ENCODE peak calls at places on chromosomes 3 and 15, in six cellular contexts. N is right lobe of liver, T is prostate gland, Y is kidney, W is neural progenitor cell, R is ovary. I is an unnamed sample.
A peak's percentile ranks its signal among the peaks of the same experiment; 100 is the strongest.

GRCh38 chr3:44342191-44342790 is 3.7 kb downstream of the TCAIM start:
- DNase-seq in N (no peak), W (no peak), Y (no peak), T (no peak), R (no peak), I (peak; percentile 90)

GRCh38 chr3:71064288-71064975 is 519.1 kb downstream of the FOXP1 start:
- DNase-seq in T (peak; percentile 39), W (peak; percentile 76), R (peak; percentile 66), N (peak; percentile 64), Y (peak; percentile 73), I (peak; percentile 75)

GRCh38 chr3:194138098-194138474 is 2.1 kb downstream of the HES1 start:
- DNase-seq in N (no peak), T (no peak), W (no peak), R (no peak), Y (no peak), I (peak; percentile 43)

GRCh38 chr3:48222616-48223513 is at the start of gene CAMP:
- DNase-seq in N (peak; percentile 77), W (no peak), T (peak; percentile 51), R (no peak), Y (peak; percentile 92), I (peak; percentile 66)

GRCh38 chr3:32374788-32375595 is 16.7 kb upstream of the CMTM7 start:
- DNase-seq in W (peak; percentile 79), Y (no peak), N (no peak), T (peak; percentile 77), R (peak; percentile 32), I (peak; percentile 86)

GRCh38 chr3:104214937-104215336 is 1151.8 kb upstream of the ALCAM start:
- DNase-seq in W (no peak), T (no peak), R (no peak), N (no peak), Y (no peak), I (no peak)

GRCh38 chr3:53817211-53817610 is 29.0 kb downstream of the CHDH start:
- DNase-seq in W (no peak), T (no peak), R (no peak), N (peak; percentile 45), Y (peak; percentile 27), I (no peak)

GRCh38 chr3:127792664-127793292 is 29.5 kb downstream of the MGLL start:
- DNase-seq in N (no peak), Y (peak; percentile 85), R (peak; percentile 36), T (no peak), W (no peak), I (peak; percentile 97)

GRCh38 chr3:48187579-48188265 is 495 bp downstream of the CDC25A start:
- DNase-seq in Y (peak; percentile 93), R (peak; percentile 84), W (no peak), T (peak; percentile 10), N (peak; percentile 71), I (no peak)

GRCh38 chr3:71537211-71537611 is 46.3 kb downstream of the FOXP1 start:
- DNase-seq in R (peak; percentile 72), T (no peak), N (no peak), W (no peak), Y (no peak), I (peak; percentile 74)

GRCh38 chr3:41405466-41405865 is 206.2 kb downstream of the CTNNB1 start:
- DNase-seq in Y (no peak), N (no peak), W (no peak), R (no peak), T (no peak), I (peak; percentile 11)

GRCh38 chr15:57138260-57138895 is 219.9 kb downstream of the TCF12 start:
- DNase-seq in N (no peak), T (no peak), Y (no peak), W (peak; percentile 82), R (no peak), I (peak; percentile 93)

GRCh38 chr3:141876891-141877561 is 583 bp downstream of the ATP1B3 start:
- DNase-seq in R (peak; percentile 53), Y (peak; percentile 86), T (peak; percentile 58), N (peak; percentile 66), W (peak; percentile 77), I (peak; percentile 48)

GRCh38 chr15:50315814-50316630 is 39.0 kb downstream of the GABPB1 start:
- DNase-seq in N (no peak), W (peak; percentile 54), T (no peak), Y (no peak), R (no peak), I (peak; percentile 76)

GRCh38 chr3:63972196-63972595 is 51.1 kb downstream of the PSMD6 start:
- DNase-seq in N (no peak), R (no peak), T (no peak), W (no peak), Y (no peak), I (peak; percentile 93)

GRCh38 chr3:133733226-133733625 is 13.0 kb upstream of the TF start:
- DNase-seq in R (no peak), W (no peak), Y (no peak), N (peak; percentile 84), T (no peak), I (no peak)

GRCh38 chr15:68791431-68792283 is 29.0 kb downstream of the ANP32A start:
- DNase-seq in N (no peak), W (no peak), R (no peak), T (no peak), Y (no peak), I (no peak)

GRCh38 chr3:124174910-124175874 is 183.3 kb upstream of the ROPN1 start:
- DNase-seq in R (no peak), Y (no peak), W (no peak), N (no peak), T (no peak), I (no peak)

GRCh38 chr3:151382671-151383070 is 1.9 kb downstream of the P2RY12 start:
- DNase-seq in R (no peak), N (no peak), Y (no peak), W (no peak), T (no peak), I (no peak)

GRCh38 chr3:56347219-56347871 is 120.9 kb downstream of the ERC2 start:
- DNase-seq in R (no peak), N (peak; percentile 57), W (peak; percentile 73), T (no peak), Y (no peak), I (no peak)

GRCh38 chr3:170622369-170623159 is 36.7 kb upstream of the SLC7A14 start:
- DNase-seq in W (no peak), T (no peak), N (no peak), Y (no peak), R (peak; percentile 57), I (peak; percentile 92)

GRCh38 chr3:172946061-172946460 is 195.0 kb downstream of the SPATA16 start:
- DNase-seq in T (no peak), N (no peak), W (no peak), R (no peak), Y (no peak), I (no peak)

GRCh38 chr3:126678691-126679317 is 23.9 kb upstream of the TXNRD3 start:
- DNase-seq in T (no peak), Y (no peak), W (peak; percentile 34), N (no peak), R (no peak), I (no peak)

GRCh38 chr15:71422530-71423259 is 307.4 kb downstream of the THSD4 start:
- DNase-seq in Y (no peak), N (no peak), W (no peak), R (no peak), T (no peak), I (no peak)

GRCh38 chr3:47475029-47475569 is 642 bp downstream of the SCAP start:
- DNase-seq in R (no peak), N (no peak), Y (no peak), T (no peak), W (peak; percentile 66), I (peak; percentile 36)

GRCh38 chr15:67564590-67565345 is 22.3 kb downstream of the MAP2K5 start:
- DNase-seq in N (no peak), R (no peak), Y (no peak), T (no peak), W (peak; percentile 15), I (peak; percentile 36)

GRCh38 chr15:30992465-30992864 is 1.0 kb upstream of the MTMR10 start:
- DNase-seq in W (no peak), R (no peak), Y (no peak), N (no peak), T (peak; percentile 17), I (no peak)

GRCh38 chr15:40441736-40442531 is 1.2 kb downstream of the BAHD1 start:
- DNase-seq in T (no peak), N (no peak), W (peak; percentile 69), Y (peak; percentile 85), R (peak; percentile 63), I (no peak)
- TF ChIP-seq CTCF in T (no peak), N (peak; percentile 31), W (peak; percentile 5), Y (peak; percentile 0), R (no peak), I (peak; percentile 22)

GRCh38 chr3:97935842-97936241 is 36.4 kb downstream of the RIOX2 start:
- DNase-seq in N (no peak), R (no peak), W (no peak), T (no peak), Y (no peak), I (no peak)

GRCh38 chr3:97934980-97935695 is 37.1 kb downstream of the RIOX2 start:
- DNase-seq in R (no peak), N (no peak), T (no peak), Y (no peak), W (no peak), I (no peak)

GRCh38 chr3:97938444-97938843 is 33.8 kb downstream of the RIOX2 start:
- DNase-seq in N (no peak), T (no peak), R (no peak), W (no peak), Y (no peak), I (no peak)

GRCh38 chr3:97940034-97940433 is 32.2 kb downstream of the RIOX2 start:
- DNase-seq in R (no peak), Y (no peak), N (no peak), T (no peak), W (peak; percentile 53), I (peak; percentile 22)

DNA sequence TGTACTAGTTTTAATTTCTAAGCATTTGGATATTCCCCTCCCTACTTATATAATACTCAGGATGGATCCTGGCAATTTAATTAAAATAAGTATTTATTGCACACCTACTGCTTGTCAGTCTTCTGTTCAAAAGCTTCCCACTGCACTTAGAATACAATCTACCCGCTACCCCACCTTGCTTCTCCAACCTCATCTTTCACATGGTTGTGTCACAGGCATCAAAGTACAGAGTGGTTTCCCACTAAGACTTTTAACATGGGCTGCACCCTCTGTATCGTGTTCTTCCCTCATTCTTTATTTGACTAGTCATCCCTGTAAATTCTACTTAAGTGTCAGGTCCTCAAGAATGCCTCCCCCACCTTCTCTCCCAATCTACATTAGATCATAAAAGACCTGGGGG is 35.0 kb downstream of the RIOX2 start:
- DNase-seq in N (no peak), Y (no peak), R (no peak), T (no peak), W (no peak), I (no peak)
- TF ChIP-seq CTCF in N (no peak), Y (no peak), R (no peak), T (no peak), W (no peak), I (no peak)

DNA sequence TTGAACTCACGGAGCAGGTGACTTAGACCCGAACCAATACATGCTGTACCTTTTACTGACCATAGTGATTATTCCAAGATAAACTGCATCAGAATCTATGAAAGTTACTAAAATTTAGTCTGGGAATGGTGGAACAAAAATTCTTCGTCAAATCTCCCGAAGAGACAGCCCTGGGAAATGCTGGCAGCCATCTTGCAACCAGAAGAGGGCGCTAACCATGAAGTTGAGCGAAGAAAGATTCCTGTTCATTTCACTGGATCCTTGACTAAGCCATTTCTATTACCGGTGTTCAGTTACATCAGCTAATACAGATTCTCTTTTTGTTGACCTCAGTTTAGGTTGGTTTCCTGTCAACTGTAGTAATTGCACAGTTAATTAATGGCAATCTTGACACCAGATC is 199.6 kb downstream of the SLC9A9 start:
- DNase-seq in N (no peak), R (no peak), W (peak; percentile 40), T (no peak), Y (no peak), I (peak; percentile 24)
- TF ChIP-seq CTCF in N (peak; percentile 53), R (no peak), W (peak; percentile 68), T (no peak), Y (peak; percentile 25), I (peak; percentile 47)

GRCh38 chr3:159766563-159767185 is 222.0 kb upstream of the IL12A start:
- DNase-seq in Y (no peak), N (no peak), R (no peak), T (no peak), W (peak; percentile 56), I (peak; percentile 65)
- TF ChIP-seq CTCF in Y (no peak), N (peak; percentile 35), R (no peak), T (no peak), W (peak; percentile 53), I (peak; percentile 67)